ENCODE peak calls at places on chromosomes 7 and 10, in six cellular contexts. V is GM23338, J is SK-N-SH, S is pancreas, I is heart right ventricle, A is gastrocnemius medialis. K is an unnamed sample. For H3K4me1, the result is how much of the 10 kb centered on the place peaks cover.

GRCh38 chr10:58868736-58869435 is 307.6 kb upstream of the PHYHIPL start:
- DNase-seq in A (no peak), S (no peak), V (no peak), J (peak), I (no peak), K (peak)

GRCh38 chr10:111923032-111923431 is 260.5 kb downstream of the GPAM start:
- DNase-seq in S (no peak), I (no peak), A (no peak), J (no peak), V (no peak), K (no peak)

GRCh38 chr10:117762819-117763172 is 220.2 kb downstream of the EMX2 start:
- DNase-seq in S (no peak), J (no peak), V (no peak), I (no peak), A (peak), K (no peak)

GRCh38 chr7:44150466-44150832 is 9.3 kb upstream of the MYL7 start:
- DNase-seq in V (no peak), A (no peak), J (peak), I (no peak), S (no peak), K (no peak)

GRCh38 chr10:43679509-43679908 is 30.8 kb upstream of the ZNF32 start:
- DNase-seq in V (no peak), A (peak), J (no peak), S (peak), I (peak), K (no peak)

GRCh38 chr7:1552200-1552599 is 3.8 kb downstream of the TMEM184A start:
- DNase-seq in A (no peak), S (no peak), V (no peak), I (no peak), J (no peak), K (no peak)

GRCh38 chr7:73966062-73966940 is 61.7 kb upstream of the ELN start:
- DNase-seq in A (no peak), S (no peak), J (no peak), V (no peak), I (no peak), K (no peak)

GRCh38 chr7:55534262-55534915 is 37.9 kb downstream of the VOPP1 start:
- DNase-seq in S (no peak), J (no peak), V (no peak), A (peak), I (peak), K (no peak)

GRCh38 chr7:110774066-110774465 is 316.9 kb upstream of the LRRN3 start:
- DNase-seq in S (no peak), I (no peak), V (no peak), A (no peak), J (no peak), K (no peak)

GRCh38 chr7:33986951-33987948 is 81.9 kb downstream of the BMPER start:
- DNase-seq in V (no peak), I (no peak), J (no peak), S (no peak), A (peak), K (no peak)

GRCh38 chr10:43336641-43337318 is 34.7 kb upstream of the FXYD4 start:
- DNase-seq in V (no peak), J (no peak), A (no peak), I (no peak), S (no peak), K (no peak)

GRCh38 chr10:110737886-110738634 is 93.9 kb downstream of the RBM20 start:
- DNase-seq in A (no peak), V (no peak), I (no peak), S (no peak), J (no peak), K (no peak)

GRCh38 chr10:82925547-82925946 is 1050.6 kb downstream of the NRG3 start:
- DNase-seq in J (no peak), S (no peak), A (no peak), I (no peak), V (no peak), K (no peak)

GRCh38 chr10:109933984-109934565 is 10.8 kb upstream of the XPNPEP1 start:
- DNase-seq in A (peak), J (no peak), S (no peak), I (no peak), V (peak), K (no peak)

GRCh38 chr10:31320598-31321211 is 1.7 kb downstream of the ZEB1 start:
- DNase-seq in I (peak), A (peak), J (peak), S (no peak), V (peak), K (peak)

GRCh38 chr7:39184387-39184786 is 206.7 kb downstream of the POU6F2 start:
- DNase-seq in I (no peak), V (peak), J (no peak), S (no peak), A (no peak), K (no peak)

DNA sequence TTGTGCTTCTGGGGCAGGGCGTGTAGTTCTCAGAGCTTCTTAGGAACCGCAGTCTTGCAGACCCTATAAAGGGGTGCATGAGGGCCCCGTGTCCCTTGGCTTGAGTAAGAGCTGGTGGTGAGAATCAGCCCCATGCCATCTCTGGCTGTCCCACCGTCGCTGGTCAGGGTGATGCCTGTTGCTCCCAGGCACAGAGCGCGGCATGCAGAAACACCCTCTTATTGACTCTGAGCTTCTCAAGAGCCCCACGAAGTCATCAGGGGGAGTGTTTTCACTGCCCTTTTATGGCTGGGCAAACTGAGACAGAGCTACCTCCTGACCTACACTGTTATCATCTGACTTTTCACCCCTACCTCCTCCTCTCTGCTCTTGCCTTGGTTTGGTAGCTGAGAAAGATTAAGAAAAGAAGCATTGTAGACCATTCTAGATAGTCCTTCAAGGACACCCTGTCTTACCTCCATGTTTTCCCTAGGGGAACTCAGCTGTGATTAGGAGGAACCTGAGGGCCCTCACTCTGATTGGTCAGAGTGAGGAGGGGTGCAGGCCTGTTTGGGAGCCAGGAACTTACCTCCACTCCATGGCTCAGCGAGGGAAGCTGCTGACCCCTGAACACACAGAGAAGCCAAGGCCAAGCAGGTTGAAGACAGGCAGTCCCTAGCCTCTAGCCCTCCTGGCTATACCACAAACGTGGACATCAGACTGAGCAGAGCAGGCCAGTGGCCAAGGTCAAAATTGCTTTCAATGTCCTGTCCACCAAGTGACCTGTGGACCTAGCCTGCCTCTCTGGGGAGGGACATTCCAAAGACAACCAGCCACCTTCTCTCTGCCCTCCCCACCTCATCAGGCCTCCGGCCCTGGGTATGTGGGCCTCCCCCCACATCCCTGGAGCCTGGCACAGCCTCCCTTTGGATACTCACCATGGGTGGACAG is 17.6 kb downstream of the UNC5B start:
- DNase-seq in S (no peak), J (no peak), I (no peak), V (no peak), A (no peak), K (no peak)
- H3K4me1 ChIP-seq in S (under half), J (half or more), I (half or more), V (under half), A (under half), K (half or more)

GRCh38 chr10:78774999-78775711 is 293.6 kb upstream of the ZMIZ1 start:
- DNase-seq in J (no peak), A (peak), S (peak), V (no peak), I (no peak), K (no peak)
- TF ChIP-seq CTCF in J (no peak), A (no peak), S (no peak), V (no peak), I (no peak), K (no peak)

GRCh38 chr7:106095634-106096033 is 16.5 kb downstream of the SYPL1 start:
- DNase-seq in A (no peak), J (no peak), S (no peak), V (no peak), I (no peak), K (no peak)

GRCh38 chr7:106098889-106099288 is 13.2 kb downstream of the SYPL1 start:
- DNase-seq in J (no peak), A (no peak), V (no peak), S (no peak), I (no peak), K (no peak)

GRCh38 chr7:106092204-106092603 is 19.9 kb downstream of the SYPL1 start:
- DNase-seq in I (no peak), V (no peak), S (no peak), A (no peak), J (no peak), K (no peak)

GRCh38 chr7:106099539-106099938 is 12.6 kb downstream of the SYPL1 start:
- DNase-seq in S (no peak), A (no peak), J (no peak), V (peak), I (no peak), K (no peak)

GRCh38 chr7:106094780-106095179 is 17.3 kb downstream of the SYPL1 start:
- DNase-seq in I (no peak), A (no peak), S (no peak), V (no peak), J (no peak), K (no peak)
- H3K4me1 ChIP-seq in I (under half), A (under half), S (under half), V (under half), J (under half), K (under half)

GRCh38 chr7:27605689-27606269 is 56.9 kb downstream of the HIBADH start:
- DNase-seq in S (no peak), J (no peak), A (no peak), V (peak), I (no peak), K (no peak)
- TF ChIP-seq CTCF in S (peak), J (peak), A (peak), V (peak), I (no peak), K (peak)

GRCh38 chr10:132482090-132482489 is 55.5 kb upstream of the INPP5A start:
- DNase-seq in S (no peak), I (no peak), J (no peak), V (no peak), A (peak), K (no peak)
- H3K4me1 ChIP-seq in S (under half), I (under half), J (under half), V (under half), A (under half), K (under half)